ENCODE peak calls at places on chromosomes 5 and 9, in ten cellular contexts. N is NB4; G is aorta; B is amniotic stem cell; U is stimulated activated CD4-positive, alpha-beta T cell treated with anti-CD3 and anti-CD28 coated beads, Interleukin-4, amount 100 ng/mL, for 1 hour; Q is mammary epithelial cell; D is NCI-H460; Y is CD8-positive, alpha-beta T cell; E is astrocyte of the hippocampus; V is iris pigment epithelial cell. C is an unnamed sample.

GRCh38 chr5:143010335-143010734 is 240.2 kb downstream of the ARHGAP26 start:
- DNase-seq in N (no peak), G (no peak), B (no peak), U (no peak), Q (peak; percentile 71), D (no peak), Y (no peak), E (no peak), V (no peak), C (no peak)

GRCh38 chr5:11619339-11620028 is 284.8 kb downstream of the CTNND2 start:
- DNase-seq in N (peak; percentile 31), G (no peak), B (no peak), U (no peak), Q (no peak), D (peak; percentile 68), Y (no peak), E (peak; percentile 67), V (no peak), C (no peak)

GRCh38 chr5:116394186-116394867 is 180.3 kb downstream of the SEMA6A start:
- DNase-seq in N (no peak), G (no peak), B (no peak), U (no peak), Q (no peak), D (no peak), Y (no peak), E (no peak), V (no peak), C (no peak)

GRCh38 chr5:93572773-93573626 is 8.0 kb downstream of the NR2F1-AS1 start:
- DNase-seq in N (peak; percentile 37), G (no peak), B (no peak), U (no peak), Q (peak; percentile 29), D (no peak), Y (no peak), E (peak; percentile 65), V (peak; percentile 64), C (no peak)

GRCh38 chr9:100756217-100756616 is 178.3 kb downstream of the CAVIN4 start:
- DNase-seq in N (no peak), G (no peak), B (no peak), U (no peak), Q (no peak), D (no peak), Y (no peak), E (no peak), V (no peak), C (no peak)

GRCh38 chr5:171419663-171420428 is 399 bp downstream of the FGF18 start:
- DNase-seq in N (no peak), G (no peak), B (no peak), U (peak; percentile 42), Q (no peak), D (no peak), Y (peak; percentile 18), E (peak; percentile 76), V (peak; percentile 53), C (peak; percentile 11)

GRCh38 chr5:65774346-65774745 is 52.3 kb downstream of the NLN start:
- DNase-seq in N (no peak), G (no peak), B (peak; percentile 25), U (no peak), Q (peak; percentile 86), D (no peak), Y (no peak), E (peak; percentile 70), V (peak; percentile 91), C (no peak)

GRCh38 chr9:113454914-113455761 is 8.4 kb upstream of the RGS3 start:
- DNase-seq in N (peak; percentile 62), G (no peak), B (peak; percentile 83), U (no peak), Q (peak; percentile 40), D (peak; percentile 69), Y (no peak), E (peak; percentile 89), V (peak; percentile 94), C (no peak)

GRCh38 chr5:113311301-113311700 is 123.5 kb downstream of the TSSK1B start:
- DNase-seq in N (no peak), G (no peak), B (no peak), U (no peak), Q (no peak), D (no peak), Y (no peak), E (no peak), V (peak; percentile 24), C (no peak)

GRCh38 chr5:126369995-126370731 is 53.0 kb upstream of the GRAMD2B start:
- DNase-seq in N (no peak), G (no peak), B (no peak), U (no peak), Q (no peak), D (no peak), Y (no peak), E (peak; percentile 35), V (peak; percentile 48), C (no peak)

GRCh38 chr9:108973876-108974275 is 39.4 kb downstream of the CTNNAL1 start:
- DNase-seq in N (no peak), G (no peak), B (no peak), U (no peak), Q (no peak), D (no peak), Y (no peak), E (no peak), V (no peak), C (no peak)

C was measured in T-helper 9 cell.